ENCODE peak calls at places on chromosomes 13 and 19, in four cellular contexts. One of them, this sample, is unnamed.

GRCh38 chr13:25276748-25277147 is 10.5 kb downstream of the MTMR6 start:
- DNase-seq in suprapubic skin: no peak
- DNase-seq in gastrocnemius medialis: no peak
- DNase-seq in tibial nerve: no peak
- DNase-seq in this sample: no peak

GRCh38 chr19:55497777-55498176 is 9.5 kb downstream of the SSC5D start:
- DNase-seq in suprapubic skin: no peak
- DNase-seq in gastrocnemius medialis: no peak
- DNase-seq in tibial nerve: no peak
- DNase-seq in this sample: no peak

GRCh38 chr19:13104848-13105646 is 2.4 kb upstream of the LYL1 start:
- DNase-seq in suprapubic skin: no peak
- DNase-seq in gastrocnemius medialis: no peak
- DNase-seq in tibial nerve: no peak
- DNase-seq in this sample: no peak

GRCh38 chr19:53057904-53058579 is 13.5 kb downstream of the ERVV-2 start:
- DNase-seq in suprapubic skin: no peak
- DNase-seq in gastrocnemius medialis: no peak
- DNase-seq in tibial nerve: no peak
- DNase-seq in this sample: no peak

GRCh38 chr19:16608290-16608704 is 19.7 kb downstream of the MED26 start:
- DNase-seq in suprapubic skin: no peak
- DNase-seq in gastrocnemius medialis: peak; percentile 78
- DNase-seq in tibial nerve: no peak
- DNase-seq in this sample: peak; percentile 46

GRCh38 chr13:72397265-72397664 is 330.2 kb downstream of the MZT1 start:
- DNase-seq in suprapubic skin: no peak
- DNase-seq in gastrocnemius medialis: no peak
- DNase-seq in tibial nerve: no peak
- DNase-seq in this sample: no peak

GRCh38 chr13:79392882-79393563 is 13.0 kb downstream of the RBM26 start:
- DNase-seq in suprapubic skin: no peak
- DNase-seq in gastrocnemius medialis: no peak
- DNase-seq in tibial nerve: no peak
- DNase-seq in this sample: no peak

GRCh38 chr13:38697628-38698333 is 10.9 kb downstream of the FREM2 start:
- DNase-seq in suprapubic skin: no peak
- DNase-seq in gastrocnemius medialis: peak; percentile 33
- DNase-seq in tibial nerve: no peak
- DNase-seq in this sample: no peak

GRCh38 chr19:7655581-7655980 is 13.3 kb upstream of the RETN start:
- DNase-seq in suprapubic skin: no peak
- DNase-seq in gastrocnemius medialis: no peak
- DNase-seq in tibial nerve: no peak
- DNase-seq in this sample: no peak

GRCh38 chr13:39091586-39091985 is 53.3 kb downstream of the NHLRC3 start:
- DNase-seq in suprapubic skin: no peak
- DNase-seq in gastrocnemius medialis: no peak
- DNase-seq in tibial nerve: no peak
- DNase-seq in this sample: no peak

GRCh38 chr13:67369895-67370660 is 139.9 kb upstream of the PCDH9 start:
- DNase-seq in suprapubic skin: no peak
- DNase-seq in gastrocnemius medialis: no peak
- DNase-seq in tibial nerve: no peak
- DNase-seq in this sample: no peak

GRCh38 chr13:76813874-76814273 is 72.3 kb downstream of the KCTD12 start:
- DNase-seq in suprapubic skin: no peak
- DNase-seq in gastrocnemius medialis: no peak
- DNase-seq in tibial nerve: no peak
- DNase-seq in this sample: no peak

GRCh38 chr19:36106991-36107390 is 4.0 kb upstream of the OVOL3 start:
- DNase-seq in suprapubic skin: no peak
- DNase-seq in gastrocnemius medialis: no peak
- DNase-seq in tibial nerve: no peak
- DNase-seq in this sample: no peak

GRCh38 chr19:7391218-7391670 is 42.5 kb downstream of the ARHGEF18 start:
- DNase-seq in suprapubic skin: no peak
- DNase-seq in gastrocnemius medialis: no peak
- DNase-seq in tibial nerve: no peak
- DNase-seq in this sample: no peak

GRCh38 chr19:42601811-42602443 is 7.2 kb upstream of the CEACAM8 start:
- DNase-seq in suprapubic skin: no peak
- DNase-seq in gastrocnemius medialis: no peak
- DNase-seq in tibial nerve: no peak
- DNase-seq in this sample: no peak

GRCh38 chr19:48466571-48467325 is 2.4 kb upstream of the CYTH2 start:
- DNase-seq in suprapubic skin: no peak
- DNase-seq in gastrocnemius medialis: no peak
- DNase-seq in tibial nerve: no peak
- DNase-seq in this sample: no peak

GRCh38 chr13:23656637-23657036 is 86.4 kb downstream of the TNFRSF19 start:
- DNase-seq in suprapubic skin: no peak
- DNase-seq in gastrocnemius medialis: no peak
- DNase-seq in tibial nerve: no peak
- DNase-seq in this sample: no peak

GRCh38 chr13:111867657-111868056 is 199.3 kb upstream of the SOX1 start:
- DNase-seq in suprapubic skin: no peak
- DNase-seq in gastrocnemius medialis: no peak
- DNase-seq in tibial nerve: no peak
- DNase-seq in this sample: no peak

GRCh38 chr19:29953352-29954247 is 11.6 kb downstream of the URI1 start:
- DNase-seq in suprapubic skin: no peak
- DNase-seq in gastrocnemius medialis: no peak
- DNase-seq in tibial nerve: no peak
- DNase-seq in this sample: no peak

GRCh38 chr19:18939922-18940775 is 868 bp downstream of the HOMER3 start:
- DNase-seq in suprapubic skin: peak; percentile 78
- DNase-seq in gastrocnemius medialis: peak; percentile 93
- DNase-seq in tibial nerve: no peak
- DNase-seq in this sample: no peak

GRCh38 chr19:308471-309205 is 17.4 kb upstream of the PLPP2 start:
- DNase-seq in suprapubic skin: no peak
- DNase-seq in gastrocnemius medialis: no peak
- DNase-seq in tibial nerve: no peak
- DNase-seq in this sample: no peak

GRCh38 chr13:74142257-74142656 is 8.1 kb upstream of the KLF12 start:
- DNase-seq in suprapubic skin: no peak
- DNase-seq in gastrocnemius medialis: no peak
- DNase-seq in tibial nerve: no peak
- DNase-seq in this sample: no peak

GRCh38 chr19:984165-984967 is at the start of gene WDR18:
- DNase-seq in suprapubic skin: peak; percentile 95
- DNase-seq in gastrocnemius medialis: peak; percentile 89
- DNase-seq in tibial nerve: peak; percentile 88
- DNase-seq in this sample: peak; percentile 80

GRCh38 chr19:7272856-7273578 is 21.2 kb downstream of the INSR start:
- DNase-seq in suprapubic skin: no peak
- DNase-seq in gastrocnemius medialis: no peak
- DNase-seq in tibial nerve: no peak
- DNase-seq in this sample: no peak

GRCh38 chr13:23751195-23751594 is 138.0 kb downstream of the MIPEP start:
- DNase-seq in suprapubic skin: no peak
- DNase-seq in gastrocnemius medialis: no peak
- DNase-seq in tibial nerve: no peak
- DNase-seq in this sample: no peak

GRCh38 chr13:30905932-30906383 is at the start of gene MEDAG:
- DNase-seq in suprapubic skin: peak; percentile 93
- DNase-seq in gastrocnemius medialis: peak; percentile 83
- DNase-seq in tibial nerve: peak; percentile 82
- DNase-seq in this sample: peak; percentile 92

GRCh38 chr13:100789025-100789424 is 114.4 kb upstream of the TMTC4 start:
- DNase-seq in suprapubic skin: no peak
- DNase-seq in gastrocnemius medialis: no peak
- DNase-seq in tibial nerve: no peak
- DNase-seq in this sample: no peak

GRCh38 chr19:16071072-16071691 is 5.1 kb upstream of the TPM4 start:
- DNase-seq in suprapubic skin: no peak
- DNase-seq in gastrocnemius medialis: no peak
- DNase-seq in tibial nerve: no peak
- DNase-seq in this sample: no peak

GRCh38 chr19:50323782-50324133 is 5.4 kb downstream of the KCNC3 start:
- DNase-seq in suprapubic skin: no peak
- DNase-seq in gastrocnemius medialis: no peak
- DNase-seq in tibial nerve: no peak
- DNase-seq in this sample: no peak

GRCh38 chr13:44174769-44175425 is 198.7 kb upstream of the SERP2 start:
- DNase-seq in suprapubic skin: no peak
- DNase-seq in gastrocnemius medialis: no peak
- DNase-seq in tibial nerve: no peak
- DNase-seq in this sample: no peak

GRCh38 chr19:38057954-38058690 is 151.1 kb downstream of the SIPA1L3 start:
- DNase-seq in suprapubic skin: no peak
- DNase-seq in gastrocnemius medialis: no peak
- DNase-seq in tibial nerve: no peak
- DNase-seq in this sample: no peak

GRCh38 chr19:18639706-18640105 is 2.9 kb downstream of the KLHL26 start:
- DNase-seq in suprapubic skin: no peak
- DNase-seq in gastrocnemius medialis: no peak
- DNase-seq in tibial nerve: no peak
- DNase-seq in this sample: no peak

GRCh38 chr13:23575632-23576031 is 5.4 kb downstream of the TNFRSF19 start:
- DNase-seq in suprapubic skin: no peak
- DNase-seq in gastrocnemius medialis: no peak
- DNase-seq in tibial nerve: no peak
- DNase-seq in this sample: no peak

GRCh38 chr19:12790628-12791344 is 500 bp upstream of the JUNB start:
- DNase-seq in suprapubic skin: peak; percentile 70
- DNase-seq in gastrocnemius medialis: no peak
- DNase-seq in tibial nerve: no peak
- DNase-seq in this sample: no peak

GRCh38 chr13:99392806-99393135 is 85.6 kb upstream of the GPR183 start:
- DNase-seq in suprapubic skin: no peak
- DNase-seq in gastrocnemius medialis: no peak
- DNase-seq in tibial nerve: no peak
- DNase-seq in this sample: no peak

GRCh38 chr19:33388817-33389573 is 15.5 kb downstream of the CEBPG start:
- DNase-seq in suprapubic skin: peak; percentile 70
- DNase-seq in gastrocnemius medialis: peak; percentile 82
- DNase-seq in tibial nerve: no peak
- DNase-seq in this sample: no peak
- H3K27ac ChIP-seq in suprapubic skin: peak overlapping the region; percentile 76
- H3K27ac ChIP-seq in gastrocnemius medialis: peak overlapping the region; percentile 87
- H3K27ac ChIP-seq in tibial nerve: peak overlapping the region; percentile 88
- H3K27ac ChIP-seq in this sample: no peak overlapping the region

GRCh38 chr13:91401916-91402315 is 3.5 kb downstream of the GPC5 start:
- DNase-seq in suprapubic skin: no peak
- DNase-seq in gastrocnemius medialis: no peak
- DNase-seq in tibial nerve: no peak
- DNase-seq in this sample: no peak

GRCh38 chr13:91398413-91399188 is at the start of gene GPC5:
- DNase-seq in suprapubic skin: peak; percentile 68
- DNase-seq in gastrocnemius medialis: peak; percentile 49
- DNase-seq in tibial nerve: peak; percentile 55
- DNase-seq in this sample: peak; percentile 4

GRCh38 chr13:91400094-91400462 is 1.7 kb downstream of the GPC5 start:
- DNase-seq in suprapubic skin: no peak
- DNase-seq in gastrocnemius medialis: no peak
- DNase-seq in tibial nerve: no peak
- DNase-seq in this sample: no peak

GRCh38 chr13:91399189-91400093 is 1.0 kb downstream of the GPC5 start:
- DNase-seq in suprapubic skin: no peak
- DNase-seq in gastrocnemius medialis: no peak
- DNase-seq in tibial nerve: no peak
- DNase-seq in this sample: no peak

GRCh38 chr13:91397595-91397994 is 826 bp upstream of the GPC5 start:
- DNase-seq in suprapubic skin: no peak
- DNase-seq in gastrocnemius medialis: no peak
- DNase-seq in tibial nerve: no peak
- DNase-seq in this sample: no peak
- H3K27me3 ChIP-seq in suprapubic skin: peaks cover 65% of the 10 kb centered on the region
- H3K27me3 ChIP-seq in gastrocnemius medialis: peaks cover 38% of the 10 kb centered on the region
- H3K27me3 ChIP-seq in tibial nerve: no peaks in the 10 kb centered on the region
- H3K27me3 ChIP-seq in this sample: no peaks in the 10 kb centered on the region

DNA sequence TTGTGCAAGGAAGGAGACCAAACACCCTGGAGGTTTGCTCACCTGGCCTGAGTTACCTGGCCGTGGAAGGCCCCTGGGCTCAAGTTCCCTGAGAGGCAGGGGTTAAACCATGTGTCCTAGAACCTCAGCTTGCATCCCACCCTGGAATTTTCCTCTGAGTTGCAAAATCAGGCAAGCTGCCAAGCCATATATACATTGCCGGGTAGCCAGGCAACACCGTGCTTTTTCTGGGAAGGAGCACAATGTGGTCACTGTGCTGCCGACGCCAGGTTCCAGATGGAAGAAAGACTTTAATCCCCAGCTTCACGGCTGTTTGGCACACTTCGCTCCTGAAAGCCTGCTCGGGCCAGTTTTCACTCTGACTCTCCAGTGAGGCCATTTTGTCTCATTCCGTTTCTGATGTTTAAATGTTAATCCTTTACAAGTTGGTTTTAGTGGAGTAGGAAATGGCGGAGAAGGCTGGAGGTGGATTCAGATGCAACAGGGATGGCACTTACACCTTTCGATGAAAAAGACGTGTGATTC is 60.1 kb upstream of the PEG3 start:
- DNase-seq in suprapubic skin: no peak
- DNase-seq in gastrocnemius medialis: no peak
- DNase-seq in tibial nerve: no peak
- DNase-seq in this sample: no peak
- H3K9me3 ChIP-seq in suprapubic skin: peaks cover 9% of the 10 kb centered on the region
- H3K9me3 ChIP-seq in gastrocnemius medialis: no peaks in the 10 kb centered on the region
- H3K9me3 ChIP-seq in tibial nerve: no peaks in the 10 kb centered on the region
- H3K9me3 ChIP-seq in this sample: no peaks in the 10 kb centered on the region

GRCh38 chr13:95954266-95954665 is 98.9 kb downstream of the UGGT2 start:
- DNase-seq in suprapubic skin: no peak
- DNase-seq in gastrocnemius medialis: no peak
- DNase-seq in tibial nerve: no peak
- DNase-seq in this sample: no peak

GRCh38 chr13:95957331-95957730 is 95.9 kb downstream of the UGGT2 start:
- DNase-seq in suprapubic skin: no peak
- DNase-seq in gastrocnemius medialis: no peak
- DNase-seq in tibial nerve: no peak
- DNase-seq in this sample: no peak

GRCh38 chr13:95955255-95955654 is 97.9 kb downstream of the UGGT2 start:
- DNase-seq in suprapubic skin: no peak
- DNase-seq in gastrocnemius medialis: no peak
- DNase-seq in tibial nerve: no peak
- DNase-seq in this sample: no peak

GRCh38 chr13:95955719-95956118 is 97.5 kb downstream of the UGGT2 start:
- DNase-seq in suprapubic skin: no peak
- DNase-seq in gastrocnemius medialis: no peak
- DNase-seq in tibial nerve: no peak
- DNase-seq in this sample: no peak

DNA sequence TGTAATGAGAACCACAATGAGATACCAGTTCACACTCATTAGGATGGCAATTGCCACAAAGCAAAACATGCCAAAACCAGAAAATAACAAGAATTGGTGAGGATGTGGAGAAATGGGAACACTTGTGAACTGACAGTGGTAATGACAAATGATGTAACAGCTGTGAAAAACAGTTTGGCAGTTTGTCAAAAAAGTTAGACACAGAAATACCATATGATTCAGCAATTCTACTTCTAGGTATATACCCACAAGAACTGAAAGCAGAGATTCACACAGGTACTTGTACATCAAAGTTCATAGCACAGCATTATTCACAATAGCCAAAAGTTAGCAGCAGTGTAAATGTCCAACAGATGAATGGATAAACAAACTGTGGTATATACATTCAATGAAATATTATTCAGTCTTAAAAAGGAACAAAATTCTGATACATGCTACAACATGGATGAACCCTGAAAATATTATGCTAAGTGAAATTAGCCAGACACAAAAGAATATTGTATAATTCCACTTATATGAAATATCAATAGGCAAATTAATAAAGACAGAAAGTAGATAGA is 96.5 kb downstream of the UGGT2 start:
- DNase-seq in suprapubic skin: no peak
- DNase-seq in gastrocnemius medialis: no peak
- DNase-seq in tibial nerve: no peak
- DNase-seq in this sample: no peak
- H3K27ac ChIP-seq in suprapubic skin: no peak overlapping the region
- H3K27ac ChIP-seq in gastrocnemius medialis: no peak overlapping the region
- H3K27ac ChIP-seq in tibial nerve: no peak overlapping the region
- H3K27ac ChIP-seq in this sample: no peak overlapping the region